ENCODE peak calls at places on chromosomes 2 and 18, in four cellular contexts. D, N, Z and G are unnamed samples.

GRCh38 chr2:226414313-226414712 is 385.3 kb downstream of the IRS1 start:
- DNase-seq in D (no peak), N (no peak), Z (no peak), G (no peak)

GRCh38 chr2:9249036-9249800 is 42.6 kb downstream of the ASAP2 start:
- DNase-seq in D (peak; percentile 60), N (no peak), Z (no peak), G (no peak)

GRCh38 chr18:6885992-6886823 is 156.7 kb downstream of the ARHGAP28 start:
- DNase-seq in D (peak; percentile 40), N (no peak), Z (no peak), G (peak; percentile 43)

GRCh38 chr2:26922638-26923466 is 47.6 kb upstream of the MAPRE3 start:
- DNase-seq in D (peak; percentile 40), N (peak; percentile 34), Z (no peak), G (no peak)

GRCh38 chr2:143397886-143398614 is 268.8 kb downstream of the ARHGAP15 start:
- DNase-seq in D (no peak), N (no peak), Z (no peak), G (no peak)

GRCh38 chr2:47246646-47247045 is 91.5 kb upstream of the STPG4 start:
- DNase-seq in D (no peak), N (no peak), Z (no peak), G (no peak)

GRCh38 chr2:96225016-96225533 is 16.4 kb upstream of the STARD7 start:
- DNase-seq in D (no peak), N (no peak), Z (no peak), G (no peak)

GRCh38 chr2:44164617-44165016 is 4.1 kb upstream of the PPM1B start:
- DNase-seq in D (no peak), N (no peak), Z (no peak), G (no peak)

GRCh38 chr2:29660216-29660615 is 261.2 kb downstream of the ALK start:
- DNase-seq in D (no peak), N (no peak), Z (no peak), G (no peak)

GRCh38 chr2:234451852-234452625 is 44.8 kb downstream of the ARL4C start:
- DNase-seq in D (no peak), N (no peak), Z (no peak), G (no peak)

GRCh38 chr18:74184875-74185274 is 36.6 kb downstream of the TIMM21 start:
- DNase-seq in D (no peak), N (no peak), Z (no peak), G (no peak)

GRCh38 chr18:59300676-59301285 is 17.7 kb downstream of the CPLX4 start:
- DNase-seq in D (no peak), N (no peak), Z (no peak), G (no peak)

GRCh38 chr2:8606226-8606625 is 75.6 kb upstream of the ID2 start:
- DNase-seq in D (no peak), N (no peak), Z (no peak), G (no peak)

GRCh38 chr18:5995626-5996025 is 100.3 kb upstream of the TMEM200C start:
- DNase-seq in D (no peak), N (no peak), Z (no peak), G (no peak)

GRCh38 chr2:120629241-120629895 is 106.3 kb upstream of the GLI2 start:
- DNase-seq in D (no peak), N (no peak), Z (no peak), G (no peak)

GRCh38 chr2:44325897-44326296 is 35.4 kb downstream of the PREPL start:
- DNase-seq in D (no peak), N (no peak), Z (no peak), G (no peak)

GRCh38 chr18:57780318-57781127 is 22.6 kb downstream of the ATP8B1 start:
- DNase-seq in D (no peak), N (no peak), Z (no peak), G (no peak)

GRCh38 chr2:8679827-8680731 is 1.8 kb upstream of the ID2 start:
- DNase-seq in D (peak; percentile 76), N (peak; percentile 42), Z (no peak), G (peak; percentile 65)

GRCh38 chr2:98508690-98509054 is 64.0 kb downstream of the INPP4A start:
- DNase-seq in D (peak; percentile 41), N (peak; percentile 56), Z (no peak), G (peak; percentile 61)

GRCh38 chr2:108615480-108616090 is 81.3 kb downstream of the LIMS1 start:
- DNase-seq in D (no peak), N (no peak), Z (no peak), G (no peak)

GRCh38 chr2:63663013-63663864 is 74.5 kb downstream of the MDH1 start:
- DNase-seq in D (no peak), N (no peak), Z (no peak), G (no peak)

GRCh38 chr2:36655456-36655855 is 41.1 kb upstream of the VIT start:
- DNase-seq in D (no peak), N (no peak), Z (no peak), G (no peak)

GRCh38 chr18:64513401-64513800 is 364.5 kb upstream of the LINC00305 start:
- DNase-seq in D (no peak), N (no peak), Z (no peak), G (no peak)

GRCh38 chr18:45449761-45450227 is 165.5 kb upstream of the SLC14A2 start:
- DNase-seq in D (peak; percentile 28), N (peak; percentile 58), Z (no peak), G (peak; percentile 58)

GRCh38 chr2:223262946-223263345 is 211.0 kb downstream of the KCNE4 start:
- DNase-seq in D (no peak), N (no peak), Z (no peak), G (no peak)

GRCh38 chr2:65096948-65097347 is 33.0 kb downstream of the RAB1A start:
- DNase-seq in D (no peak), N (no peak), Z (no peak), G (no peak)

GRCh38 chr2:68319397-68320117 is at the start of gene CNRIP1:
- DNase-seq in D (peak; percentile 27), N (peak; percentile 76), Z (no peak), G (peak; percentile 46)

GRCh38 chr2:169933124-169933711 is 106.0 kb downstream of the UBR3 start:
- DNase-seq in D (no peak), N (no peak), Z (no peak), G (no peak)

GRCh38 chr2:218422403-218423086 is 3.6 kb downstream of the VIL1 start:
- DNase-seq in D (no peak), N (no peak), Z (no peak), G (no peak)

GRCh38 chr2:224954980-224955379 is 87.3 kb downstream of the DOCK10 start:
- DNase-seq in D (no peak), N (no peak), Z (no peak), G (no peak)

GRCh38 chr18:3726241-3726951 is 276.4 kb downstream of the TGIF1 start:
- DNase-seq in D (no peak), N (no peak), Z (no peak), G (no peak)

GRCh38 chr2:16293871-16294270 is 353.5 kb downstream of the MYCN start:
- DNase-seq in D (no peak), N (no peak), Z (no peak), G (no peak)

GRCh38 chr2:11562476-11562875 is 28.6 kb downstream of the GREB1 start:
- DNase-seq in D (no peak), N (no peak), Z (no peak), G (no peak)

GRCh38 chr2:203583696-203584095 is 48.6 kb upstream of the RAPH1 start:
- DNase-seq in D (no peak), N (no peak), Z (no peak), G (no peak)

GRCh38 chr2:41966431-41966893 is 81.4 kb upstream of the PKDCC start:
- DNase-seq in D (peak; percentile 49), N (peak; percentile 86), Z (no peak), G (peak; percentile 71)

GRCh38 chr18:59783138-59783537 is 85.9 kb upstream of the CCBE1 start:
- DNase-seq in D (no peak), N (no peak), Z (no peak), G (no peak)

GRCh38 chr2:166032361-166032760 is 78.8 kb upstream of the TTC21B start:
- DNase-seq in D (no peak), N (no peak), Z (no peak), G (no peak)

GRCh38 chr2:201781583-201782051 is 884 bp upstream of the ALS2 start:
- DNase-seq in D (no peak), N (no peak), Z (no peak), G (no peak)

GRCh38 chr2:48227617-48228344 is 302.2 kb upstream of the STON1 start:
- DNase-seq in D (no peak), N (no peak), Z (no peak), G (no peak)

DNA sequence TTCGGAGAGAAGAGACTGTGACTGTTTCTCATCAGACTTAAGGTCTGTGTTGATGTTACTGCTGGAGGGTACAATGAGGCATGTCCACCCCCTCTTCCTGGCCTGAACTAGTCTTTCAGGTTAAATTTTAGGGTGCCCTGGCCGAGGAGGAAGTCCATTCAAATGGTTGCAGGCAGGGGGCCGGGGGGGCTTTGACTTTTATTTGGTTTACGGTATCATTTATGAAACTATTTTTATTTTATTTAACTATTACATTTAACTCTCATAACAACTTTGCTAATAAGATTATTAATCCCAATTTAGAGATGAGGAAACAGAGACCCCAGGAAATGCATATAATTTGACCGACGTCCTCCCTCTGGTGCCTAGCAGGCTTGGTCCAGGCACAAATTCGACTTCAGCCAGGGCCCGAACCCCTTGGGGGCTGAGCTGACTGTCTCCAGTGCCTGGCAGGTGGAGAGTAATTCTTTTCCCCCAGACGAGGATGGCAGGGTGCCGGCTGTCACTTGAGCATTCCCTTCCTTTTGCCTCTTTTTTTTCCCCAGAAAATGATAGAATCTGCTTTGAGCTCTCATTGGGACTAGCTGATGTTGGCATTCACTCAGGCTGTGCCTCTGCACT is 255.3 kb upstream of the SALL3 start:
- DNase-seq in D (peak; percentile 13), N (no peak), Z (no peak), G (no peak)
- H3K9me3 ChIP-seq in D (no peaks in the 10 kb centered on the region), N (no peaks in the 10 kb centered on the region), Z (no peaks in the 10 kb centered on the region), G (peaks cover 5% of the 10 kb centered on the region)

DNA sequence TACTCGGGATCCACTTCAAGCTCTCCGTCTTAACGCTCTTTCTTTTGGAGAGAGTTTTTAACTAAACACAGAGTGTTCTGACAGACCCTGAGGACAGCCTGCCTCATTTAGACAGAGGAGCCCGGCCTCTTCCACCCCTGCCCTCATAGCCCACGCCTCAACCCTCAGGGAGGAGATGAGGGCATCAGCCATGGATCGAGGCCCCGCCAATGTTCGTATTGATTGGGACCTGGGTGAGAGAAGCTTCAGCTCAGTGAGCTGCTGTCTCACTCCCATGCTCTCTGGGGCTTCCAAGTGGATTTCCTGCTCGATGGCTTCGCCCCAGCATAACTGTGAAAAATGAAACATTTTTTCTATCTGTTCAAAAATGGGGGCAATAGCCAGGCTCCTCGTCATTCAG is 261.6 kb upstream of the SKOR2 start:
- DNase-seq in D (no peak), N (no peak), Z (no peak), G (no peak)
- H3K9me3 ChIP-seq in D (no peaks in the 10 kb centered on the region), N (no peaks in the 10 kb centered on the region), Z (no peaks in the 10 kb centered on the region), G (no peaks in the 10 kb centered on the region)

GRCh38 chr18:78742346-78742745 is 237.3 kb upstream of the SALL3 start:
- DNase-seq in D (peak; percentile 20), N (no peak), Z (no peak), G (no peak)

GRCh38 chr18:78739843-78740677 is 239.6 kb upstream of the SALL3 start:
- DNase-seq in D (peak; percentile 16), N (no peak), Z (no peak), G (no peak)

GRCh38 chr18:78741381-78742340 is 238.0 kb upstream of the SALL3 start:
- DNase-seq in D (peak; percentile 22), N (no peak), Z (no peak), G (no peak)

GRCh38 chr18:78739115-78739514 is 240.5 kb upstream of the SALL3 start:
- DNase-seq in D (no peak), N (no peak), Z (no peak), G (no peak)

GRCh38 chr18:78740876-78741275 is 238.7 kb upstream of the SALL3 start:
- DNase-seq in D (no peak), N (no peak), Z (no peak), G (no peak)
- H3K9me3 ChIP-seq in D (no peaks in the 10 kb centered on the region), N (no peaks in the 10 kb centered on the region), Z (no peaks in the 10 kb centered on the region), G (peaks cover 2% of the 10 kb centered on the region)

GRCh38 chr18:71018816-71019215 is 730.0 kb downstream of the SOCS6 start:
- DNase-seq in D (no peak), N (no peak), Z (no peak), G (no peak)
- H3K9me3 ChIP-seq in D (peaks cover 6% of the 10 kb centered on the region), N (peaks cover 41% of the 10 kb centered on the region), Z (no peaks in the 10 kb centered on the region), G (peaks cover 2% of the 10 kb centered on the region)